ENCODE peak calls at places on chromosome 6, in four cellular contexts. One of them, this sample, is unnamed.

GRCh38 chr6:7833753-7834075 is 76.9 kb downstream of the TXNDC5 start:
- DNase-seq in HFF-Myc: no peak
- DNase-seq in myocyte: no peak
- DNase-seq in EL: no peak
- DNase-seq in this sample: no peak

GRCh38 chr6:70398783-70399730 is 14.3 kb upstream of the FAM135A start:
- DNase-seq in HFF-Myc: no peak
- DNase-seq in myocyte: peak; percentile 76
- DNase-seq in EL: peak; percentile 45
- DNase-seq in this sample: peak; percentile 77

GRCh38 chr6:165749163-165749562 is 86.1 kb upstream of the PDE10A start:
- DNase-seq in HFF-Myc: no peak
- DNase-seq in myocyte: no peak
- DNase-seq in EL: no peak
- DNase-seq in this sample: no peak

GRCh38 chr6:46254331-46254730 is 83.6 kb upstream of the ENPP5 start:
- DNase-seq in HFF-Myc: no peak
- DNase-seq in myocyte: no peak
- DNase-seq in EL: no peak
- DNase-seq in this sample: no peak

GRCh38 chr6:1190361-1190760 is 121.5 kb upstream of the FOXQ1 start:
- DNase-seq in HFF-Myc: peak; percentile 92
- DNase-seq in myocyte: peak; percentile 40
- DNase-seq in EL: peak; percentile 98
- DNase-seq in this sample: peak; percentile 77

GRCh38 chr6:44307217-44307616 is 5.9 kb downstream of the AARS2 start:
- DNase-seq in HFF-Myc: no peak
- DNase-seq in myocyte: no peak
- DNase-seq in EL: no peak
- DNase-seq in this sample: no peak

GRCh38 chr6:88870728-88871330 is 92.6 kb downstream of the RNGTT start:
- DNase-seq in HFF-Myc: no peak
- DNase-seq in myocyte: peak; percentile 80
- DNase-seq in EL: peak; percentile 57
- DNase-seq in this sample: peak; percentile 59

GRCh38 chr6:3408665-3409064 is 48.2 kb downstream of the SLC22A23 start:
- DNase-seq in HFF-Myc: no peak
- DNase-seq in myocyte: no peak
- DNase-seq in EL: no peak
- DNase-seq in this sample: no peak

GRCh38 chr6:20877008-20877937 is 343.0 kb downstream of the CDKAL1 start:
- DNase-seq in HFF-Myc: peak; percentile 79
- DNase-seq in myocyte: peak; percentile 86
- DNase-seq in EL: peak; percentile 94
- DNase-seq in this sample: peak; percentile 93

GRCh38 chr6:6815732-6816131 is 227.2 kb downstream of the LY86 start:
- DNase-seq in HFF-Myc: no peak
- DNase-seq in myocyte: no peak
- DNase-seq in EL: no peak
- DNase-seq in this sample: no peak

GRCh38 chr6:41571066-41571780 is 25.0 kb downstream of the FOXP4 start:
- DNase-seq in HFF-Myc: no peak
- DNase-seq in myocyte: no peak
- DNase-seq in EL: peak; percentile 50
- DNase-seq in this sample: no peak

GRCh38 chr6:35794536-35795452 is 2.3 kb downstream of the CLPS start:
- DNase-seq in HFF-Myc: no peak
- DNase-seq in myocyte: no peak
- DNase-seq in EL: no peak
- DNase-seq in this sample: no peak

GRCh38 chr6:83708970-83709747 is at the start of gene SNAP91:
- DNase-seq in HFF-Myc: no peak
- DNase-seq in myocyte: peak; percentile 2
- DNase-seq in EL: peak; percentile 3
- DNase-seq in this sample: no peak

GRCh38 chr6:134169881-134170486 is 117.6 kb upstream of the SLC2A12 start:
- DNase-seq in HFF-Myc: no peak
- DNase-seq in myocyte: no peak
- DNase-seq in EL: no peak
- DNase-seq in this sample: no peak

GRCh38 chr6:116111552-116112528 is 11.2 kb downstream of the NT5DC1 start:
- DNase-seq in HFF-Myc: no peak
- DNase-seq in myocyte: peak; percentile 55
- DNase-seq in EL: peak; percentile 37
- DNase-seq in this sample: peak; percentile 54

GRCh38 chr6:157219201-157220200 is 103.8 kb downstream of the TMEM242 start:
- DNase-seq in HFF-Myc: no peak
- DNase-seq in myocyte: no peak
- DNase-seq in EL: peak; percentile 54
- DNase-seq in this sample: peak; percentile 57

GRCh38 chr6:41939091-41939847 is 2.3 kb downstream of the CCND3 start:
- DNase-seq in HFF-Myc: no peak
- DNase-seq in myocyte: peak; percentile 92
- DNase-seq in EL: peak; percentile 53
- DNase-seq in this sample: peak; percentile 90

GRCh38 chr6:130306377-130306776 is 59.4 kb upstream of the TMEM200A start:
- DNase-seq in HFF-Myc: no peak
- DNase-seq in myocyte: no peak
- DNase-seq in EL: peak; percentile 12
- DNase-seq in this sample: no peak

GRCh38 chr6:107539409-107539808 is 49.5 kb downstream of the SOBP start:
- DNase-seq in HFF-Myc: no peak
- DNase-seq in myocyte: peak; percentile 31
- DNase-seq in EL: peak; percentile 22
- DNase-seq in this sample: no peak